ENCODE peak calls at places on chromosome 20, in nine cellular contexts. One of them, this sample, is unnamed.

GRCh38 chr20:10096790-10097189 is 62.0 kb downstream of the ANKEF1 start:
- DNase-seq in astrocyte of the spinal cord: no peak
- DNase-seq in GM12864: no peak
- DNase-seq in HL-60: no peak
- DNase-seq in heart left ventricle: no peak
- DNase-seq in NB4: no peak
- DNase-seq in fibroblast of lung: no peak
- DNase-seq in A549: no peak
- DNase-seq in cardiac fibroblast: no peak
- DNase-seq in this sample: no peak

GRCh38 chr20:40767530-40767924 is 78.5 kb upstream of the MAFB start:
- DNase-seq in HL-60: no peak
- DNase-seq in cardiac fibroblast: no peak
- DNase-seq in astrocyte of the spinal cord: no peak
- DNase-seq in fibroblast of lung: no peak
- DNase-seq in A549: no peak
- DNase-seq in heart left ventricle: no peak
- DNase-seq in GM12864: no peak
- DNase-seq in NB4: no peak
- DNase-seq in this sample: no peak

GRCh38 chr20:38414769-38415450 is 20.2 kb downstream of the SNHG17 start:
- DNase-seq in heart left ventricle: no peak
- DNase-seq in fibroblast of lung: no peak
- DNase-seq in NB4: no peak
- DNase-seq in A549: no peak
- DNase-seq in cardiac fibroblast: no peak
- DNase-seq in astrocyte of the spinal cord: no peak
- DNase-seq in GM12864: no peak
- DNase-seq in HL-60: no peak
- DNase-seq in this sample: no peak

GRCh38 chr20:37727247-37727956 is 33.6 kb downstream of the CTNNBL1 start:
- DNase-seq in heart left ventricle: no peak
- DNase-seq in GM12864: no peak
- DNase-seq in fibroblast of lung: peak; percentile 27
- DNase-seq in astrocyte of the spinal cord: no peak
- DNase-seq in cardiac fibroblast: peak; percentile 38
- DNase-seq in NB4: peak; percentile 34
- DNase-seq in HL-60: no peak
- DNase-seq in A549: no peak
- DNase-seq in this sample: peak; percentile 27

GRCh38 chr20:62980970-62981369 is 25.8 kb downstream of the BHLHE23 start:
- DNase-seq in HL-60: no peak
- DNase-seq in NB4: peak; percentile 94
- DNase-seq in heart left ventricle: no peak
- DNase-seq in A549: no peak
- DNase-seq in cardiac fibroblast: no peak
- DNase-seq in astrocyte of the spinal cord: no peak
- DNase-seq in fibroblast of lung: no peak
- DNase-seq in GM12864: no peak
- DNase-seq in this sample: peak; percentile 29

GRCh38 chr20:33650111-33650752 is 11.9 kb upstream of the C20orf144 start:
- DNase-seq in HL-60: no peak
- DNase-seq in cardiac fibroblast: no peak
- DNase-seq in astrocyte of the spinal cord: no peak
- DNase-seq in GM12864: no peak
- DNase-seq in fibroblast of lung: no peak
- DNase-seq in heart left ventricle: no peak
- DNase-seq in NB4: no peak
- DNase-seq in A549: no peak
- DNase-seq in this sample: no peak

GRCh38 chr20:354298-354977 is 7.5 kb downstream of the NRSN2 start:
- DNase-seq in heart left ventricle: peak; percentile 72
- DNase-seq in astrocyte of the spinal cord: peak; percentile 70
- DNase-seq in NB4: peak; percentile 86
- DNase-seq in A549: peak; percentile 95
- DNase-seq in fibroblast of lung: peak; percentile 61
- DNase-seq in GM12864: peak; percentile 43
- DNase-seq in cardiac fibroblast: peak; percentile 83
- DNase-seq in HL-60: no peak
- DNase-seq in this sample: peak; percentile 76

GRCh38 chr20:19992996-19993908 is 23.9 kb upstream of the NAA20 start:
- DNase-seq in GM12864: no peak
- DNase-seq in cardiac fibroblast: peak; percentile 88
- DNase-seq in A549: peak; percentile 76
- DNase-seq in HL-60: no peak
- DNase-seq in NB4: no peak
- DNase-seq in astrocyte of the spinal cord: peak; percentile 89
- DNase-seq in fibroblast of lung: peak; percentile 95
- DNase-seq in heart left ventricle: no peak
- DNase-seq in this sample: peak; percentile 91

GRCh38 chr20:46629341-46629740 is 21.9 kb downstream of the SLC13A3 start:
- DNase-seq in cardiac fibroblast: no peak
- DNase-seq in GM12864: no peak
- DNase-seq in heart left ventricle: no peak
- DNase-seq in astrocyte of the spinal cord: no peak
- DNase-seq in A549: no peak
- DNase-seq in NB4: no peak
- DNase-seq in fibroblast of lung: no peak
- DNase-seq in HL-60: no peak
- DNase-seq in this sample: no peak

GRCh38 chr20:46624941-46625340 is 26.3 kb downstream of the SLC13A3 start:
- DNase-seq in A549: no peak
- DNase-seq in fibroblast of lung: no peak
- DNase-seq in astrocyte of the spinal cord: no peak
- DNase-seq in HL-60: no peak
- DNase-seq in heart left ventricle: no peak
- DNase-seq in GM12864: no peak
- DNase-seq in cardiac fibroblast: no peak
- DNase-seq in NB4: peak; percentile 60
- DNase-seq in this sample: no peak

GRCh38 chr20:46625875-46626373 is 25.3 kb downstream of the SLC13A3 start:
- DNase-seq in astrocyte of the spinal cord: no peak
- DNase-seq in A549: no peak
- DNase-seq in HL-60: no peak
- DNase-seq in GM12864: no peak
- DNase-seq in heart left ventricle: no peak
- DNase-seq in cardiac fibroblast: no peak
- DNase-seq in NB4: no peak
- DNase-seq in fibroblast of lung: no peak
- DNase-seq in this sample: no peak

GRCh38 chr20:46626799-46627198 is 24.5 kb downstream of the SLC13A3 start:
- DNase-seq in HL-60: no peak
- DNase-seq in astrocyte of the spinal cord: no peak
- DNase-seq in heart left ventricle: no peak
- DNase-seq in fibroblast of lung: no peak
- DNase-seq in GM12864: no peak
- DNase-seq in NB4: no peak
- DNase-seq in cardiac fibroblast: no peak
- DNase-seq in A549: no peak
- DNase-seq in this sample: no peak

DNA sequence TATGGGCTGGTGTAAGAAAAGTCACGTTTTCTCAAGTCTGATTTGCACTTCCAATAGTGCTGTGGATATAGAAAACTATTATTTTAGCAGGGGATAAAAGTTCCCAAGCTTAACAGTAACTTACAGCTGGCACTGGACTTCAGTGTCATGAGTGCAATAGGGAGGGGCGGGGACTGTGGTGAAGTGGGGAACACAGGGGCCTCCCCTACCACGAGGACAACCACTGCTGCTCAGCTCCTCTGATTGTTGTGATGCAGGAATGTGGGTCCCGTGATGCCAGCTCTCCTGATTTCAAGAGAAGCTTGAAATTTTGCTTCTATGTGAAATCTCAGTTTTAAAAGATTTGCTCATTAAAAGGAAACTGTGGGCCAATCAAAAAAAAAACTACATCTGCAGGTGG is 24.0 kb downstream of the SLC13A3 start:
- DNase-seq in fibroblast of lung: no peak
- DNase-seq in NB4: no peak
- DNase-seq in heart left ventricle: no peak
- DNase-seq in astrocyte of the spinal cord: no peak
- DNase-seq in cardiac fibroblast: no peak
- DNase-seq in A549: no peak
- DNase-seq in GM12864: no peak
- DNase-seq in HL-60: no peak
- DNase-seq in this sample: no peak
- H3K4me3 ChIP-seq in fibroblast of lung: no peak overlapping the region
- H3K4me3 ChIP-seq in NB4: no peak overlapping the region
- H3K4me3 ChIP-seq in heart left ventricle: no peak overlapping the region
- H3K4me3 ChIP-seq in astrocyte of the spinal cord: no peak overlapping the region
- H3K4me3 ChIP-seq in cardiac fibroblast: no peak overlapping the region
- H3K4me3 ChIP-seq in A549: no peak overlapping the region
- H3K4me3 ChIP-seq in GM12864: no peak overlapping the region
- H3K4me3 ChIP-seq in HL-60: no peak overlapping the region
- H3K4me3 ChIP-seq in this sample: no peak overlapping the region

DNA sequence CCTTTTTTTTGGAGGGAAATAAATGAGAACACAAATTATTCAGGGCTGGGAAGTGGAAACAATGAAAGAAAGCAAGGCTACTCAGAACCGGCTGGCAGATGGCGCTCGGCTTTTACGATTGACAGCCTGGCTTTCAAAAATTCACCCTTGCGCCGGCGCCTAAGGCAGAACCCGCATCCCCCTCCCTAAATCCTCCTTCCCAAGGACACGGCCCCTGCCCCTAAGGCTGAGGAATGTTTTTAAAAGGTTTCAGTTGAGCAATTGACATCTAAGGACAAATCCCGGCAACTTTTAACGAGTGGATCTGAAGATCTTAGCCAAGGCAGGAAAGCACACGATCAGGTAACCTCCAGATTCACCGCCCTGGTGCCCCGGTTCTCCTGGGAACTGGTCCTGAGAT is 16.3 kb downstream of the GNAS start:
- DNase-seq in astrocyte of the spinal cord: no peak
- DNase-seq in fibroblast of lung: no peak
- DNase-seq in GM12864: no peak
- DNase-seq in A549: no peak
- DNase-seq in NB4: no peak
- DNase-seq in cardiac fibroblast: no peak
- DNase-seq in HL-60: no peak
- DNase-seq in heart left ventricle: no peak
- DNase-seq in this sample: peak; percentile 29
- TF ChIP-seq CTCF in astrocyte of the spinal cord: peak; percentile 51
- TF ChIP-seq CTCF in fibroblast of lung: peak; percentile 45
- TF ChIP-seq CTCF in GM12864: no peak
- TF ChIP-seq CTCF in A549: no peak
- TF ChIP-seq CTCF in NB4: no peak
- TF ChIP-seq CTCF in cardiac fibroblast: no peak
- TF ChIP-seq CTCF in HL-60: peak; percentile 5
- TF ChIP-seq CTCF in heart left ventricle: no peak
- TF ChIP-seq CTCF in this sample: peak; percentile 43

DNA sequence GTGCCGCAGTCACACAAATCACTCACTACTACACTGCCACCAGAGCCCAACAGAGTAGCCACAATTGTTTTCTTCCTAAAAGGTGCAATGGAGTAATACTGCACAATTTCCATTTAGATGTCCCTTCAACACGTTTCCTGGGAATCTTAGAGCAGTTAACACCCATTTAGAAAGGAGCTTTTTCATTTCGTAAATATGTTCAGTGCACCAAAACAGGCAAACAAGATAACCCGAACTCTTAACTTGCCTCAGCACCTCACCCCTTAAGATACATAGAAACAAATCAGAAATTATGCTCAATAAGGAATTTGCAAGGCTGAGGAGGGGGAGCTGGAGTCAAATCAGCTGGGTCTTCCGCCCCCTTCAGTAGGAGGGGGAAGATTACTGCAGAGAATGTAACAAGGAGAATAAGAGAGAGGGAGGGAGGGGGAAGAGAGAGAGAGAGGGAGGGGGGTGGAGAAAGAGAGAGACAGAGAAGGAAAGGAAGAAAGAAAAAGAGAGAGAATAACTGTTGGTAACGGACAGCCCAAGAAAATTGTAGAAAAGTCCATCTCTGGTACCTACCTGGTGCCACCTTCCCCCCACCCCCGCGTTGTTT is 155.4 kb downstream of the BCAS1 start:
- DNase-seq in cardiac fibroblast: no peak
- DNase-seq in GM12864: no peak
- DNase-seq in fibroblast of lung: no peak
- DNase-seq in NB4: peak; percentile 59
- DNase-seq in HL-60: no peak
- DNase-seq in heart left ventricle: no peak
- DNase-seq in astrocyte of the spinal cord: peak; percentile 44
- DNase-seq in A549: no peak
- DNase-seq in this sample: no peak
- H3K4me3 ChIP-seq in cardiac fibroblast: peak overlapping the region; percentile 48
- H3K4me3 ChIP-seq in GM12864: peak overlapping the region; percentile 63
- H3K4me3 ChIP-seq in fibroblast of lung: peak overlapping the region; percentile 69
- H3K4me3 ChIP-seq in NB4: peak overlapping the region; percentile 66
- H3K4me3 ChIP-seq in HL-60: peak overlapping the region; percentile 46
- H3K4me3 ChIP-seq in heart left ventricle: peak overlapping the region; percentile 63
- H3K4me3 ChIP-seq in astrocyte of the spinal cord: peak overlapping the region; percentile 56
- H3K4me3 ChIP-seq in A549: peak overlapping the region; percentile 54
- H3K4me3 ChIP-seq in this sample: peak overlapping the region; percentile 50

GRCh38 chr20:56629464-56630085 is 469 bp downstream of the TFAP2C start:
- DNase-seq in astrocyte of the spinal cord: no peak
- DNase-seq in GM12864: no peak
- DNase-seq in HL-60: no peak
- DNase-seq in NB4: no peak
- DNase-seq in A549: peak; percentile 36
- DNase-seq in cardiac fibroblast: no peak
- DNase-seq in heart left ventricle: no peak
- DNase-seq in fibroblast of lung: no peak
- DNase-seq in this sample: no peak

GRCh38 chr20:56631318-56631989 is 2.3 kb downstream of the TFAP2C start:
- DNase-seq in A549: no peak
- DNase-seq in GM12864: no peak
- DNase-seq in NB4: no peak
- DNase-seq in astrocyte of the spinal cord: no peak
- DNase-seq in cardiac fibroblast: no peak
- DNase-seq in heart left ventricle: no peak
- DNase-seq in HL-60: no peak
- DNase-seq in fibroblast of lung: no peak
- DNase-seq in this sample: peak; percentile 20

GRCh38 chr20:56631990-56632327 is 2.9 kb downstream of the TFAP2C start:
- DNase-seq in fibroblast of lung: no peak
- DNase-seq in A549: no peak
- DNase-seq in heart left ventricle: no peak
- DNase-seq in NB4: no peak
- DNase-seq in astrocyte of the spinal cord: no peak
- DNase-seq in HL-60: no peak
- DNase-seq in GM12864: no peak
- DNase-seq in cardiac fibroblast: no peak
- DNase-seq in this sample: peak; percentile 19

GRCh38 chr20:56630086-56630493 is 984 bp downstream of the TFAP2C start:
- DNase-seq in HL-60: peak; percentile 6
- DNase-seq in heart left ventricle: no peak
- DNase-seq in fibroblast of lung: peak; percentile 72
- DNase-seq in astrocyte of the spinal cord: peak; percentile 87
- DNase-seq in cardiac fibroblast: peak; percentile 46
- DNase-seq in GM12864: no peak
- DNase-seq in A549: peak; percentile 88
- DNase-seq in NB4: peak; percentile 91
- DNase-seq in this sample: peak; percentile 98

DNA sequence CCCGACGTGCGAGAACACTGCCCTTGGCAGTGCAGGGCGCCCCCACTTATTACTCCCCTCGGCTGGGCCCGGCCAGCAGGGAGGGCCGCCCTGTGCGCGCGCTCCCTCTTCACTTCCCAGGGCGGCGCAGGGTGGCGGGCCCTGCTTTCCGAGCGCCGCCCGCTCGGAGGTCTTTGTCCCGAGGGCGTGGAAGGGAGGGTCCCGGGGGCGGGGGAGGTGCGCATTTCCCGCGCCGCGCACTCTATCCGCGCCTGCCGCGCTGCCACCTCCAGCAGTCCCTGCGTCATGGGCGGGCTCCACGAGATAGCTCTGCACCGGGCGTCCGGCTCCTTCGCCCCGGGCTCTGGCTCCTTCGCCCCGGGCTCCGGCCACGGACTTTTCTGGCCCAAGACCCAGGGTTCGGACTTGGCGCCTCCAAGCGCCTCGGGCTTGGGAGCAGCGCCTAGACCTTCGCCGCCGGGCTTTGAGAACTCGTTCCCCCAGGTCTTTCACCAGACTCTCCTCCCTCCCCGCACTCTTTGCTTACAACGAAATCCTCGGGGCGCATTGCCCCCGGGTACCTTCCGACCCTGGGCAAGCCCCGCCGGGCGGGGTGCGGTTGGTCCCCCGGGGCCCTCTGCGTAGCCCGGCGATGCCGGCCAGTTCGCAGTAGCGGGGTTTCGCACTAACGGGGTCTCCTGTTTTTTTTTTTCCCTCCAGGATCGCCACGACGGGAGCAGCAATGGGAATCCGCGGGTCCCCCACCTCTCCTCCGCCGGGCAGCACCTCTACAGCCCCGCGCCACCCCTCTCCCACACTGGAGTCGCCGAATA is 1.6 kb downstream of the TFAP2C start:
- DNase-seq in fibroblast of lung: peak; percentile 48
- DNase-seq in cardiac fibroblast: no peak
- DNase-seq in A549: no peak
- DNase-seq in NB4: no peak
- DNase-seq in heart left ventricle: no peak
- DNase-seq in GM12864: no peak
- DNase-seq in HL-60: no peak
- DNase-seq in astrocyte of the spinal cord: peak; percentile 67
- DNase-seq in this sample: peak; percentile 61
- TF ChIP-seq CTCF in fibroblast of lung: no peak
- TF ChIP-seq CTCF in cardiac fibroblast: no peak
- TF ChIP-seq CTCF in A549: peak; percentile 24
- TF ChIP-seq CTCF in NB4: no peak
- TF ChIP-seq CTCF in heart left ventricle: no peak
- TF ChIP-seq CTCF in GM12864: no peak
- TF ChIP-seq CTCF in HL-60: no peak
- TF ChIP-seq CTCF in astrocyte of the spinal cord: no peak
- TF ChIP-seq CTCF in this sample: no peak

This sample was measured in epithelial cell of esophagus.